ENCODE peak calls at places on chromosomes 13 and 19, in five cellular contexts. One of them, this sample, is unnamed.

GRCh38 chr13:72458701-72459100 is 268.7 kb downstream of the MZT1 start:
- DNase-seq in transverse colon: no peak
- DNase-seq in spleen: no peak
- DNase-seq in K562: no peak
- DNase-seq in NB4: no peak
- DNase-seq in this sample: no peak

GRCh38 chr19:18023596-18024212 is 15.7 kb downstream of the ARRDC2 start:
- DNase-seq in K562: no peak
- DNase-seq in spleen: peak
- DNase-seq in NB4: peak
- DNase-seq in transverse colon: peak
- DNase-seq in this sample: peak

GRCh38 chr13:113040597-113041292 is 64.8 kb upstream of the F7 start:
- DNase-seq in NB4: no peak
- DNase-seq in spleen: no peak
- DNase-seq in K562: no peak
- DNase-seq in transverse colon: no peak
- DNase-seq in this sample: no peak

GRCh38 chr13:109151696-109152095 is 522.3 kb downstream of the MYO16 start:
- DNase-seq in K562: no peak
- DNase-seq in NB4: no peak
- DNase-seq in spleen: no peak
- DNase-seq in transverse colon: no peak
- DNase-seq in this sample: no peak

GRCh38 chr19:39112338-39112890 is 13.2 kb upstream of the PAK4 start:
- DNase-seq in spleen: no peak
- DNase-seq in NB4: no peak
- DNase-seq in K562: no peak
- DNase-seq in transverse colon: no peak
- DNase-seq in this sample: no peak

GRCh38 chr13:93422980-93423554 is 196.5 kb downstream of the GPC6 start:
- DNase-seq in transverse colon: no peak
- DNase-seq in K562: no peak
- DNase-seq in spleen: no peak
- DNase-seq in NB4: no peak
- DNase-seq in this sample: no peak

GRCh38 chr13:45133396-45134118 is 13.2 kb downstream of the GTF2F2 start:
- DNase-seq in transverse colon: no peak
- DNase-seq in K562: peak
- DNase-seq in NB4: peak
- DNase-seq in spleen: no peak
- DNase-seq in this sample: no peak

GRCh38 chr13:110047511-110047910 is 259.4 kb downstream of the COL4A1 start:
- DNase-seq in NB4: no peak
- DNase-seq in K562: no peak
- DNase-seq in transverse colon: no peak
- DNase-seq in spleen: no peak
- DNase-seq in this sample: peak

GRCh38 chr19:49809155-49809986 is 3.7 kb downstream of the FUZ start:
- DNase-seq in NB4: no peak
- DNase-seq in spleen: peak
- DNase-seq in transverse colon: peak
- DNase-seq in K562: no peak
- DNase-seq in this sample: peak

GRCh38 chr19:56137405-56137804 is 3.7 kb upstream of the ZNF444 start:
- DNase-seq in NB4: no peak
- DNase-seq in spleen: no peak
- DNase-seq in K562: no peak
- DNase-seq in transverse colon: peak
- DNase-seq in this sample: no peak

GRCh38 chr19:1402411-1403070 is 1.2 kb upstream of the GAMT start:
- DNase-seq in K562: no peak
- DNase-seq in spleen: no peak
- DNase-seq in transverse colon: no peak
- DNase-seq in NB4: no peak
- DNase-seq in this sample: no peak

GRCh38 chr13:20118268-20119140 is 42.3 kb downstream of the GJA3 start:
- DNase-seq in transverse colon: peak
- DNase-seq in NB4: no peak
- DNase-seq in K562: peak
- DNase-seq in spleen: peak
- DNase-seq in this sample: peak

GRCh38 chr13:27783111-27783510 is 9.2 kb upstream of the GSX1 start:
- DNase-seq in spleen: no peak
- DNase-seq in NB4: no peak
- DNase-seq in transverse colon: no peak
- DNase-seq in K562: peak
- DNase-seq in this sample: no peak

GRCh38 chr19:50402544-50403301 is 16.0 kb upstream of the SPIB start:
- DNase-seq in spleen: peak
- DNase-seq in K562: no peak
- DNase-seq in NB4: no peak
- DNase-seq in transverse colon: no peak
- DNase-seq in this sample: no peak

GRCh38 chr19:5002143-5002542 is 33.2 kb downstream of the KDM4B start:
- DNase-seq in spleen: no peak
- DNase-seq in K562: no peak
- DNase-seq in NB4: no peak
- DNase-seq in transverse colon: no peak
- DNase-seq in this sample: no peak

GRCh38 chr19:42066075-42066754 is 3.8 kb downstream of the GRIK5 start:
- DNase-seq in transverse colon: no peak
- DNase-seq in K562: peak
- DNase-seq in spleen: no peak
- DNase-seq in NB4: no peak
- DNase-seq in this sample: no peak

GRCh38 chr19:55383789-55384575 is at the start of gene TMEM238:
- DNase-seq in transverse colon: peak
- DNase-seq in K562: peak
- DNase-seq in NB4: peak
- DNase-seq in spleen: peak
- DNase-seq in this sample: peak

GRCh38 chr13:30110301-30111070 is 196.9 kb downstream of the KATNAL1 start:
- DNase-seq in spleen: no peak
- DNase-seq in K562: no peak
- DNase-seq in NB4: no peak
- DNase-seq in transverse colon: no peak
- DNase-seq in this sample: no peak

GRCh38 chr19:3440082-3440481 is 40.2 kb downstream of the SMIM24 start:
- DNase-seq in transverse colon: peak
- DNase-seq in spleen: no peak
- DNase-seq in K562: peak
- DNase-seq in NB4: peak
- DNase-seq in this sample: peak
- TF ChIP-seq CTCF in transverse colon: peak
- TF ChIP-seq CTCF in spleen: no peak
- TF ChIP-seq CTCF in K562: peak
- TF ChIP-seq CTCF in NB4: peak
- TF ChIP-seq CTCF in this sample: peak

GRCh38 chr19:53881482-53882390 is at the start of gene PRKCG:
- DNase-seq in spleen: peak
- DNase-seq in K562: peak
- DNase-seq in transverse colon: peak
- DNase-seq in NB4: peak
- DNase-seq in this sample: peak
- TF ChIP-seq CTCF in spleen: peak
- TF ChIP-seq CTCF in K562: peak
- TF ChIP-seq CTCF in transverse colon: peak
- TF ChIP-seq CTCF in NB4: peak
- TF ChIP-seq CTCF in this sample: no peak

GRCh38 chr19:16383584-16384161 is 59.0 kb downstream of the KLF2 start:
- DNase-seq in K562: no peak
- DNase-seq in spleen: peak
- DNase-seq in transverse colon: no peak
- DNase-seq in NB4: no peak
- DNase-seq in this sample: no peak
- TF ChIP-seq CTCF in K562: peak
- TF ChIP-seq CTCF in spleen: no peak
- TF ChIP-seq CTCF in transverse colon: no peak
- TF ChIP-seq CTCF in NB4: no peak
- TF ChIP-seq CTCF in this sample: peak

GRCh38 chr13:47962237-47962636 is 38.8 kb downstream of the SUCLA2 start:
- DNase-seq in NB4: no peak
- DNase-seq in K562: no peak
- DNase-seq in spleen: no peak
- DNase-seq in transverse colon: no peak
- DNase-seq in this sample: no peak

GRCh38 chr13:47959468-47960088 is 41.5 kb downstream of the SUCLA2 start:
- DNase-seq in spleen: no peak
- DNase-seq in transverse colon: no peak
- DNase-seq in NB4: no peak
- DNase-seq in K562: no peak
- DNase-seq in this sample: no peak

DNA sequence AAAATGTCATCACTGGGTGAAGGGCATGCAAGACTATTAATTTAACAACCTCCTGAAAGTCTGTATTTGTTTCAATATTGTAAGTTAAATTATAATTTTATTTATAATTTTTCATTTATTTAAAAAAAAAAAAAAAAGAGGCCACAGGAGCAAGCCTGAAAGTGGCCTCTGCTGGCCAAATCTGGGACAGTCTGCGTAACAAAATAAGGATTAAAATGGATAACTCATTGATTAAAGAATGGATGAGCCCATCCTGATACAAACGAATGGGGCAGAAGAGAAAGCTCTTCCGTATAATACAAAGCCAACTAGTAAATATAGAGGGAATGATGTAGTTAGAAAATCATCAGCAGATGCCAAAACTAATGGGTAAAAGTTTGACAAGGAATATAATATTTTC is 36.2 kb downstream of the SUCLA2 start:
- DNase-seq in transverse colon: no peak
- DNase-seq in K562: no peak
- DNase-seq in spleen: no peak
- DNase-seq in NB4: no peak
- DNase-seq in this sample: no peak
- TF ChIP-seq CTCF in transverse colon: no peak
- TF ChIP-seq CTCF in K562: no peak
- TF ChIP-seq CTCF in spleen: no peak
- TF ChIP-seq CTCF in NB4: no peak
- TF ChIP-seq CTCF in this sample: no peak

GRCh38 chr19:45863335-45863839 is 440 bp upstream of the SYMPK start:
- DNase-seq in spleen: no peak
- DNase-seq in NB4: no peak
- DNase-seq in transverse colon: peak
- DNase-seq in K562: no peak
- DNase-seq in this sample: no peak

GRCh38 chr19:45862564-45863334 is at the start of gene SYMPK:
- DNase-seq in NB4: peak
- DNase-seq in K562: peak
- DNase-seq in transverse colon: peak
- DNase-seq in spleen: peak
- DNase-seq in this sample: peak

GRCh38 chr19:45863840-45864628 is at the start of gene FOXA3:
- DNase-seq in K562: peak
- DNase-seq in transverse colon: peak
- DNase-seq in NB4: peak
- DNase-seq in spleen: peak
- DNase-seq in this sample: peak

GRCh38 chr19:45862271-45862563 is 730 bp downstream of the SYMPK start:
- DNase-seq in K562: no peak
- DNase-seq in NB4: no peak
- DNase-seq in transverse colon: peak
- DNase-seq in spleen: no peak
- DNase-seq in this sample: no peak

DNA sequence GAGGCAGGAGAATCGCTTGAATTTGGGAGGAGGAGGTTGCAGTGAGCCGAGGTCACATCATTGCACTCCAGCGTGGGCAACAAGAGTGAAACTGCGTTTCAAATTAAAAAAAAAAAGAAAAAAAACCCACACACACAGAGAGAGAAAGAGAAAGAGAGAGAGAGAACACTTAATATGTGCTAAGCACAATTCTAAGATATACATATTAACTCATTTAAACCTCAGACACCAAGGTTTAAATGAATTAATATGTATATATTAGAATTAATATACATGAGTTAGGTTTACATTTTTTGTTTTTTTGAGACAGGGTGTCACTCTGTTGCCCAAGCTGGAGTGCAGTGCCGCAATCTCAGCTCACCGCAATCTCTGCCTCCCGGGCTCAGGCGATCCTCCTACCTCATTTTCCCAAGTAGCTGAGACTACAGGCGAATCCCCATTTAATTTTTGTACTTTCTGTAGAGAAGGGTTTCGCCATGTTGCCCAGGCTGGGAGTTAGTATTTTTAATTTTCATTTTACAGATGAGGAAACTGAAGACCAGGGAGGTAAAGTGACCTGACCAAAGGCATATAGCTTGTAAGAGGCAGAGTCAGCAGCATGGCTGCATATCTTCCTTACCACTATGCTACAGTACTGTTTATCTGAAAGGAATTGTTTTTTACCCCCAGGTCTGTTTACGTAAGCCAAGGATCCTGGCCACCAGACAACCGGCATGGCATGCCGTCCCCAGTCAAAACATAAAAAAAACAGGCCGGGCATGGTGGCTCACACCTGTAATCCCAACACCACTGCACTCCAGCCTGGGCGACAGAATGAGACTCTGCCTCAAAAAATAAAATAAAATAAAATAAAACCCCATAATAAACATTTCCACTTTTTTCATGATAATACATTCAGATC is 2.3 kb downstream of the SYMPK start:
- DNase-seq in NB4: no peak
- DNase-seq in spleen: no peak
- DNase-seq in K562: no peak
- DNase-seq in transverse colon: no peak
- DNase-seq in this sample: no peak
- TF ChIP-seq CTCF in NB4: no peak
- TF ChIP-seq CTCF in spleen: no peak
- TF ChIP-seq CTCF in K562: no peak
- TF ChIP-seq CTCF in transverse colon: no peak
- TF ChIP-seq CTCF in this sample: no peak